ENCODE peak calls at places on chromosome 10, in six cellular contexts. M is Panc1, Z is MM.1S, Q is transverse colon, C is neuronal stem cell, T is body of pancreas. R is an unnamed sample.

GRCh38 chr10:91598211-91598981 is 34.5 kb downstream of the PPP1R3C start:
- DNase-seq in M (no peak), Z (no peak), Q (no peak), C (no peak), T (no peak), R (peak; percentile 63)

GRCh38 chr10:74651565-74651964 is 174.8 kb upstream of the KAT6B start:
- DNase-seq in M (no peak), Z (no peak), Q (no peak), C (no peak), T (no peak), R (no peak)

GRCh38 chr10:72248477-72249151 is 25.1 kb upstream of the DDIT4 start:
- DNase-seq in M (no peak), Z (peak; percentile 97), Q (peak; percentile 90), C (no peak), T (peak; percentile 92), R (no peak)

GRCh38 chr10:36030516-36030915 is 388.4 kb upstream of the FZD8 start:
- DNase-seq in M (no peak), Z (peak; percentile 32), Q (no peak), C (no peak), T (no peak), R (no peak)

GRCh38 chr10:52314007-52314821 is at the start of gene DKK1:
- DNase-seq in M (no peak), Z (peak; percentile 85), Q (peak; percentile 77), C (peak; percentile 56), T (peak; percentile 53), R (peak; percentile 44)

GRCh38 chr10:51879238-51879637 is 179.8 kb upstream of the CSTF2T start:
- DNase-seq in M (no peak), Z (peak; percentile 54), Q (no peak), C (no peak), T (no peak), R (peak; percentile 98)

GRCh38 chr10:47402681-47403301 is 18.7 kb upstream of the ZNF488 start:
- DNase-seq in M (no peak), Z (no peak), Q (peak; percentile 26), C (peak; percentile 39), T (no peak), R (peak; percentile 51)

GRCh38 chr10:59880976-59881510 is 25.3 kb downstream of the CCDC6 start:
- DNase-seq in M (no peak), Z (no peak), Q (no peak), C (no peak), T (no peak), R (no peak)

GRCh38 chr10:92419740-92420553 is 129.0 kb downstream of the MARCHF5 start:
- DNase-seq in M (no peak), Z (no peak), Q (peak; percentile 37), C (no peak), T (peak; percentile 48), R (no peak)

GRCh38 chr10:69408318-69409175 is 8.2 kb downstream of the TACR2 start:
- DNase-seq in M (no peak), Z (peak; percentile 96), Q (peak; percentile 97), C (peak; percentile 88), T (peak; percentile 97), R (peak; percentile 60)

GRCh38 chr10:69405221-69405620 is 11.5 kb downstream of the TACR2 start:
- DNase-seq in M (no peak), Z (no peak), Q (no peak), C (no peak), T (no peak), R (no peak)

GRCh38 chr10:69407621-69408301 is 9.0 kb downstream of the TACR2 start:
- DNase-seq in M (no peak), Z (peak; percentile 45), Q (no peak), C (no peak), T (no peak), R (no peak)

GRCh38 chr10:69406302-69406811 is 10.4 kb downstream of the TACR2 start:
- DNase-seq in M (no peak), Z (no peak), Q (no peak), C (no peak), T (peak; percentile 27), R (no peak)

DNA sequence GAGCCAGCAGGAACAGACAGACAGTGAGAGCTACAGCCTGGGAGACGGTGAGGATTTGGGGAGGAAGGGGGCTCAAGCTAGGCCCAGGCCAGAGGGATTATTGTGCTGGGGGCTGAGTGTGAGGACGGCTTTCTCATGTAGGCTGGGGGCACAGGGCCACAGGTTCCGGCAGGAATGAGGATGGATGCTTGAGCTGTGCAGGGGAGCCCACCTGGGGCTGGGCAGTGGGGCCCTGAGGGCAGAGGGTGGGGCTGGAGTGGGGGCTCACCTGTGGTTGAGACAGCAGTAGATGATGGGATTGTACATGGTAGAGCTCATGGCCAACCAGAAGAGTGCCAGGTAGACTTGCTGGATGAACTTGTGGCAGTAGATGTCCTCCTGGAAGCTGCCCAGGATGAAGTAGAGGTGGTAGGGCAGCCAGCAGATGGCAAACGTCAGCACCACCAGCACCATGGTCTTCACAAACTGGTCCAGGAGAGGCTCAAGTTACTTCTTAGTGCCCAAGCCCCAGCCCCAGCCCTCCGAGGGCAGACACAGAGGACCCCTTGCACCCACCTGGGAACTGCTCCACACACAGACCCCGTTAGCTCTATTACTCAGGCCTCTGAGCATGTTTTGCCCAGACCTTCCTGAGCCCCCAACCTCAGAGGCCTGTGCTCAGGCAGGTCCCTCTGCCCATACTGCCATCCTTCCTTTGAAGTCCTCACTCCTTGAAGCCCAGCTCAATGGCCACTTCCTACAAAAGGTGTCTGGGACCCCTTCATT is 9.7 kb downstream of the TACR2 start:
- DNase-seq in M (no peak), Z (no peak), Q (no peak), C (no peak), T (no peak), R (no peak)
- H3K4me3 ChIP-seq in M (no peak overlapping the region), Z (no peak overlapping the region), Q (no peak overlapping the region), C (no peak overlapping the region), T (no peak overlapping the region), R (no peak overlapping the region)

GRCh38 chr10:24353319-24353718 is 144.4 kb downstream of the KIAA1217 start:
- DNase-seq in M (no peak), Z (no peak), Q (no peak), C (no peak), T (no peak), R (no peak)

GRCh38 chr10:24355289-24355688 is 146.4 kb downstream of the KIAA1217 start:
- DNase-seq in M (no peak), Z (no peak), Q (no peak), C (no peak), T (no peak), R (no peak)

GRCh38 chr10:24349379-24350110 is 140.6 kb downstream of the KIAA1217 start:
- DNase-seq in M (no peak), Z (no peak), Q (no peak), C (no peak), T (no peak), R (no peak)

GRCh38 chr10:24350111-24350921 is 141.4 kb downstream of the KIAA1217 start:
- DNase-seq in M (no peak), Z (no peak), Q (no peak), C (no peak), T (no peak), R (no peak)

GRCh38 chr10:24351883-24352778 is 143.2 kb downstream of the KIAA1217 start:
- DNase-seq in M (no peak), Z (no peak), Q (no peak), C (peak; percentile 38), T (no peak), R (no peak)
- H3K36me3 ChIP-seq in M (no peaks in the 10 kb centered on the region), Z (no peaks in the 10 kb centered on the region), Q (no peaks in the 10 kb centered on the region), C (no peaks in the 10 kb centered on the region), T (no peaks in the 10 kb centered on the region), R (no peaks in the 10 kb centered on the region)

GRCh38 chr10:132319853-132320669 is 11.9 kb upstream of the LRRC27 start:
- DNase-seq in M (peak; percentile 69), Z (no peak), Q (no peak), C (no peak), T (no peak), R (peak; percentile 68)

GRCh38 chr10:132321726-132322125 is 10.3 kb upstream of the LRRC27 start:
- DNase-seq in M (no peak), Z (no peak), Q (no peak), C (no peak), T (no peak), R (no peak)

GRCh38 chr10:132322621-132323048 is 9.4 kb upstream of the LRRC27 start:
- DNase-seq in M (no peak), Z (no peak), Q (no peak), C (no peak), T (no peak), R (no peak)

GRCh38 chr10:132325969-132326889 is 5.8 kb upstream of the LRRC27 start:
- DNase-seq in M (no peak), Z (no peak), Q (no peak), C (no peak), T (no peak), R (no peak)

DNA sequence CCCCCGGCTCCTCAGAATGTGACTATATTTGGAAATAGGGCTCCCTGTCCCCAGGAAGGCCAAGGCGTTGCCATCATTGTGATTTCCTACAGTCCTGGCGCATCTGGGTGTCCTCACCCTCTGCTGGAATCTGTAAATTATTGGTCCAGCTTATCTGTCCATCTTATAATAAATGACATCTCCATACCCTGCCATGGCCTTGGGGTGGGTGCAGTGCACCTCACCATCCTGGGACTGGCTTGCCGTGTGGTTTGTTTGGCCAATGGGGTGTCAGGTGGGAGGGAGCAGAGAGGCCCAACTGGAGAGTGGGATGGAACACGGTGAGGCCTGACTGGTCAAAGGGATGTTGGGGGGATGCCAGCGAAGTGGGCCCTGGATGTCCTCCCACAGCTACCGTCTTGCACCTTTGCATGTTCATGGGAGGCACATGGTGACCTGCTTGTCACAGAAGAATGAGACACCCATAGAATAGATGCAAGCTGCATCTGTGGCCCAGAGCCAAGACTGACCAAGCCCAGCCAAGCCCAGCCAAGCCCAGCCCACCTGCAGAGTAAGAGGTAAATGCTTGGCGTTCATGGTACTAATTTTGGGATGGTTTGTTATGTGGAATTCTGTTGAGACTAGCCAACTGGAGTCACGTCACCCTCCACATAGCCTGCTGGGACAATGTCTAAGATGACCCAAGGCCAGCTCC is 11.1 kb upstream of the LRRC27 start:
- DNase-seq in M (no peak), Z (no peak), Q (no peak), C (no peak), T (no peak), R (no peak)
- H3K4me3 ChIP-seq in M (no peak overlapping the region), Z (no peak overlapping the region), Q (no peak overlapping the region), C (no peak overlapping the region), T (no peak overlapping the region), R (no peak overlapping the region)

GRCh38 chr10:112966191-112966855 is 16.3 kb downstream of the TCF7L2 start:
- DNase-seq in M (no peak), Z (no peak), Q (no peak), C (no peak), T (no peak), R (no peak)
- H3K36me3 ChIP-seq in M (no peaks in the 10 kb centered on the region), Z (no peaks in the 10 kb centered on the region), Q (no peaks in the 10 kb centered on the region), C (peaks cover 88% of the 10 kb centered on the region), T (no peaks in the 10 kb centered on the region), R (peaks cover 8% of the 10 kb centered on the region)

GRCh38 chr10:114682532-114682931 is 24.5 kb upstream of the ABLIM1 start:
- DNase-seq in M (no peak), Z (no peak), Q (no peak), C (no peak), T (no peak), R (no peak)
- H3K4me3 ChIP-seq in M (peak overlapping the region; percentile 55), Z (no peak overlapping the region), Q (no peak overlapping the region), C (no peak overlapping the region), T (no peak overlapping the region), R (no peak overlapping the region)

DNA sequence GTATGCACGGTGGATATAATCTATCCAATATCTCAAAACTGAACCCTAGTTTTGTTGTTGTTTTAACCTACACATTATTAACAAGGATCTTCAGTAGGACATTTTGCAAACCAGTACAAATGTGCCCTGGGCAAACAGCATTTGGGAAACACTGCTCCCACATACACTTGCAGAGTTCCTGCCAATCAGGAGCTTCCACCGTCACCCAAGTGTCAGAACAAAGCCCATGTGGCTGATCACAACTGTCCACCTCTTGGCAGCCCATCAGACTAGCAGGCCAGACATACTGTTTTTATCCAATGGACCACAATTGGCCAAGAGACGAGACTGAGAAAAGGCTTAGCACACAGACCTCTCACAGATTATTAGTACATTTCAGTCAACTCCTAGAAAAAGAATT is 200.4 kb downstream of the FAM107B start:
- DNase-seq in M (no peak), Z (no peak), Q (no peak), C (no peak), T (no peak), R (no peak)
- H3K36me3 ChIP-seq in M (no peaks in the 10 kb centered on the region), Z (peaks cover 11% of the 10 kb centered on the region), Q (no peaks in the 10 kb centered on the region), C (peaks cover 11% of the 10 kb centered on the region), T (no peaks in the 10 kb centered on the region), R (no peaks in the 10 kb centered on the region)